ENCODE peak calls at places on chromosomes 16 and 17, in seven cellular contexts. Y is stimulated activated CD4-positive, alpha-beta T cell treated with anti-CD3 and anti-CD28 coated beads, Interleukin-1b, Interleukin-23, amount 100 ng/mL, for 1 hour; A is RCC 7860; J is MM.1S; E is AG04449; I is GM03348; N is NCI-H2029 treated with DMSO at 0.1 percent for 48 hours. U is an unnamed sample.

GRCh38 chr16:73113326-73113720 is 65.4 kb upstream of the ZFHX3 start:
- DNase-seq in Y (no peak), A (no peak), J (no peak), E (no peak), I (peak; percentile 80), N (no peak), U (no peak)

GRCh38 chr17:56023851-56024250 is 129.4 kb upstream of the ANKFN1 start:
- DNase-seq in Y (no peak), A (no peak), J (peak; percentile 27), E (no peak), I (no peak), N (no peak), U (no peak)

GRCh38 chr16:27174007-27174406 is 29.3 kb upstream of the KDM8 start:
- DNase-seq in Y (no peak), A (no peak), J (peak; percentile 53), E (no peak), I (no peak), N (peak; percentile 24), U (no peak)

GRCh38 chr17:42543190-42544079 is 7.4 kb downstream of the NAGLU start:
- DNase-seq in Y (no peak), A (no peak), J (no peak), E (no peak), I (no peak), N (no peak), U (no peak)

GRCh38 chr17:12415031-12415430 is 250.7 kb upstream of the MYOCD start:
- DNase-seq in Y (no peak), A (no peak), J (no peak), E (peak; percentile 44), I (peak; percentile 62), N (no peak), U (peak; percentile 66)

GRCh38 chr17:78399028-78399692 is 20.7 kb downstream of the PGS1 start:
- DNase-seq in Y (no peak), A (no peak), J (no peak), E (no peak), I (no peak), N (no peak), U (no peak)

GRCh38 chr16:64947651-64948050 is 174.2 kb downstream of the CDH11 start:
- DNase-seq in Y (no peak), A (no peak), J (no peak), E (no peak), I (no peak), N (no peak), U (no peak)

GRCh38 chr17:16319969-16320368 is 33.3 kb downstream of the CENPV start:
- DNase-seq in Y (no peak), A (no peak), J (no peak), E (no peak), I (no peak), N (no peak), U (no peak)

GRCh38 chr17:10217916-10218315 is 19.5 kb upstream of the GAS7 start:
- DNase-seq in Y (no peak), A (no peak), J (no peak), E (no peak), I (no peak), N (no peak), U (no peak)

GRCh38 chr16:7324306-7324705 is 8.3 kb upstream of the RBFOX1 start:
- DNase-seq in Y (no peak), A (no peak), J (no peak), E (no peak), I (no peak), N (no peak), U (no peak)

GRCh38 chr16:58196898-58197313 is 1.0 kb downstream of the CSNK2A2 start:
- DNase-seq in Y (no peak), A (no peak), J (no peak), E (no peak), I (peak; percentile 56), N (no peak), U (peak; percentile 19)

GRCh38 chr17:77096570-77097214 is 44.1 kb upstream of the SEC14L1 start:
- DNase-seq in Y (no peak), A (peak; percentile 29), J (peak; percentile 59), E (no peak), I (peak; percentile 64), N (no peak), U (peak; percentile 84)

GRCh38 chr16:14303654-14304394 is 232.7 kb downstream of the MRTFB start:
- DNase-seq in Y (no peak), A (no peak), J (no peak), E (no peak), I (peak; percentile 58), N (no peak), U (peak; percentile 38)

GRCh38 chr17:50272711-50273653 is 1.3 kb upstream of the TMEM92 start:
- DNase-seq in Y (peak; percentile 42), A (no peak), J (peak; percentile 39), E (no peak), I (peak; percentile 90), N (no peak), U (peak; percentile 82)

GRCh38 chr16:19769239-19769638 is 51.2 kb downstream of the IQCK start:
- DNase-seq in Y (no peak), A (no peak), J (no peak), E (no peak), I (no peak), N (no peak), U (no peak)

GRCh38 chr17:49071106-49071505 is 61.5 kb upstream of the B4GALNT2 start:
- DNase-seq in Y (no peak), A (no peak), J (no peak), E (no peak), I (no peak), N (no peak), U (no peak)

GRCh38 chr16:19128454-19129210 is 14.9 kb downstream of the ITPRIPL2 start:
- DNase-seq in Y (no peak), A (no peak), J (no peak), E (no peak), I (no peak), N (no peak), U (no peak)

GRCh38 chr16:53041196-53041977 is 11.3 kb downstream of the CHD9NB start:
- DNase-seq in Y (no peak), A (no peak), J (no peak), E (no peak), I (peak; percentile 67), N (no peak), U (peak; percentile 75)

U was measured in adipocyte.